ENCODE peak calls at places on chromosome 19, in four cellular contexts. Y, E, I and X are unnamed samples.

GRCh38 chr19:17205237-17206140 is 9.7 kb upstream of the USE1 start:
- DNase-seq in Y (peak; percentile 49), E (peak; percentile 60), I (peak; percentile 90), X (peak; percentile 29)

GRCh38 chr19:11698231-11698630 is 40.5 kb downstream of the ZNF823 start:
- DNase-seq in Y (no peak), E (no peak), I (no peak), X (no peak)

GRCh38 chr19:49136771-49137171 is 17.4 kb downstream of the PPFIA3 start:
- DNase-seq in Y (no peak), E (peak; percentile 50), I (no peak), X (no peak)

GRCh38 chr19:54453921-54454780 is 5.2 kb downstream of the LENG8 start:
- DNase-seq in Y (no peak), E (no peak), I (no peak), X (no peak)

GRCh38 chr19:18629166-18630088 is 7.4 kb upstream of the KLHL26 start:
- DNase-seq in Y (no peak), E (no peak), I (no peak), X (no peak)

GRCh38 chr19:46660008-46660517 is 919 bp downstream of the DACT3 start:
- DNase-seq in Y (no peak), E (peak; percentile 25), I (peak; percentile 78), X (no peak)

GRCh38 chr19:49130325-49130724 is 11.0 kb downstream of the PPFIA3 start:
- DNase-seq in Y (no peak), E (no peak), I (no peak), X (no peak)

GRCh38 chr19:17121736-17122293 is 46.2 kb downstream of the MYO9B start:
- DNase-seq in Y (no peak), E (peak; percentile 97), I (no peak), X (peak; percentile 45)

GRCh38 chr19:23475477-23475876 is 80.2 kb upstream of the ZNF91 start:
- DNase-seq in Y (no peak), E (no peak), I (no peak), X (no peak)

GRCh38 chr19:16001481-16002312 is 52.9 kb downstream of the OR10H4 start:
- DNase-seq in Y (peak; percentile 43), E (peak; percentile 86), I (no peak), X (peak; percentile 54)

GRCh38 chr19:34085336-34085735 is 87.0 kb upstream of the LSM14A start:
- DNase-seq in Y (no peak), E (no peak), I (no peak), X (no peak)

GRCh38 chr19:16078759-16079707 is 2.7 kb downstream of the TPM4 start:
- DNase-seq in Y (peak; percentile 98), E (peak; percentile 99), I (peak; percentile 68), X (peak; percentile 94)

GRCh38 chr19:10007366-10007765 is 2.9 kb downstream of the COL5A3 start:
- DNase-seq in Y (no peak), E (peak; percentile 19), I (no peak), X (no peak)

GRCh38 chr19:49889687-49890348 is 6.9 kb downstream of the IL4I1 start:
- DNase-seq in Y (no peak), E (peak; percentile 63), I (peak; percentile 94), X (peak; percentile 60)

GRCh38 chr19:11887618-11888531 is at the start of gene ZNF69:
- DNase-seq in Y (peak; percentile 54), E (peak; percentile 50), I (peak; percentile 98), X (peak; percentile 75)

GRCh38 chr19:46297700-46298476 is 1.0 kb downstream of the HIF3A start:
- DNase-seq in Y (no peak), E (peak; percentile 29), I (no peak), X (no peak)

GRCh38 chr19:49677901-49678674 is 1.0 kb downstream of the PRMT1 start:
- DNase-seq in Y (peak; percentile 41), E (peak; percentile 58), I (peak; percentile 97), X (peak; percentile 54)

GRCh38 chr19:5480427-5480836 is 25.2 kb downstream of the ZNRF4 start:
- DNase-seq in Y (no peak), E (no peak), I (peak; percentile 82), X (no peak)

GRCh38 chr19:1252221-1252817 is 3.9 kb downstream of the MIDN start:
- DNase-seq in Y (peak; percentile 95), E (peak; percentile 99), I (no peak), X (peak; percentile 62)

GRCh38 chr19:39969266-39969665 is 1.7 kb upstream of the PSMC4 start:
- DNase-seq in Y (no peak), E (no peak), I (no peak), X (no peak)

GRCh38 chr19:9793051-9793591 is 24.6 kb upstream of the ZNF846 start:
- DNase-seq in Y (no peak), E (peak; percentile 41), I (peak; percentile 75), X (peak; percentile 45)

GRCh38 chr19:44757057-44757734 is 8.7 kb downstream of the BCL3 start:
- DNase-seq in Y (no peak), E (peak; percentile 88), I (peak; percentile 49), X (no peak)

GRCh38 chr19:31943305-31943704 is 402.1 kb upstream of the ZNF507 start:
- DNase-seq in Y (no peak), E (no peak), I (peak; percentile 59), X (no peak)